ENCODE peak calls at places on chromosome 9, in ten cellular contexts. P is T follicular helper cell; A is kidney tubule cell; K is foreskin melanocyte; B is stimulated activated naive CD8-positive, alpha-beta T cell treated with anti-CD3 and anti-CD28 coated beads, Interleukin-15, Interleukin-2, amounts not matched to agents 100 U/mL and 50 U/mL, for 24 hours; F is stimulated activated CD4-positive, alpha-beta T cell treated with anti-CD3 and anti-CD28 coated beads, Interleukin-1b, Interleukin-23, amount 100 ng/mL, for 24 hours; Y is activated CD4-positive, alpha-beta memory T cell treated with anti-CD3 and anti-CD28 coated beads for 36 hours; N is EL; H is neural crest cell; U is fibroblast of the aortic adventitia. D is an unnamed sample.

GRCh38 chr9:107638922-107639321 is 149.4 kb upstream of the KLF4 start:
- DNase-seq in P (no peak), A (peak), K (peak), B (no peak), F (no peak), Y (no peak), N (peak), H (no peak), U (peak), D (no peak)

GRCh38 chr9:89021154-89021803 is 30.0 kb downstream of the S1PR3 start:
- DNase-seq in P (no peak), A (peak), K (no peak), B (no peak), F (no peak), Y (no peak), N (peak), H (no peak), U (peak), D (no peak)

GRCh38 chr9:86926130-86926529 is 21.2 kb downstream of the GAS1 start:
- DNase-seq in P (no peak), A (no peak), K (no peak), B (no peak), F (no peak), Y (no peak), N (peak), H (no peak), U (no peak), D (no peak)

GRCh38 chr9:71683598-71684235 is 84.6 kb downstream of the CEMIP2 start:
- DNase-seq in P (no peak), A (peak), K (peak), B (no peak), F (no peak), Y (no peak), N (peak), H (no peak), U (peak), D (no peak)

GRCh38 chr9:23117621-23118020 is 671.0 kb downstream of the DMRTA1 start:
- DNase-seq in P (no peak), A (peak), K (no peak), B (no peak), F (no peak), Y (no peak), N (peak), H (no peak), U (peak), D (no peak)

GRCh38 chr9:114671605-114672004 is 10.4 kb downstream of the TEX48 start:
- DNase-seq in P (no peak), A (no peak), K (no peak), B (no peak), F (no peak), Y (no peak), N (no peak), H (no peak), U (peak), D (no peak)

GRCh38 chr9:16121593-16121992 is 568.8 kb downstream of the CCDC171 start:
- DNase-seq in P (no peak), A (peak), K (no peak), B (no peak), F (no peak), Y (no peak), N (peak), H (no peak), U (no peak), D (no peak)

GRCh38 chr9:14096182-14096922 is 217.6 kb downstream of the NFIB start:
- DNase-seq in P (no peak), A (peak), K (peak), B (no peak), F (no peak), Y (no peak), N (peak), H (no peak), U (peak), D (peak)

GRCh38 chr9:133910855-133911514 is 81.1 kb downstream of the VAV2 start:
- DNase-seq in P (no peak), A (no peak), K (no peak), B (no peak), F (no peak), Y (no peak), N (no peak), H (no peak), U (no peak), D (no peak)

GRCh38 chr9:133708770-133709611 is 29.2 kb downstream of the SARDH start:
- DNase-seq in P (peak), A (peak), K (no peak), B (no peak), F (no peak), Y (peak), N (no peak), H (no peak), U (no peak), D (no peak)

GRCh38 chr9:127144670-127145458 is 22.4 kb upstream of the ANGPTL2 start:
- DNase-seq in P (no peak), A (no peak), K (no peak), B (no peak), F (no peak), Y (no peak), N (no peak), H (no peak), U (peak), D (no peak)

GRCh38 chr9:135921749-135922310 is 14.5 kb upstream of the CAMSAP1 start:
- DNase-seq in P (no peak), A (no peak), K (no peak), B (no peak), F (no peak), Y (no peak), N (no peak), H (no peak), U (no peak), D (no peak)

GRCh38 chr9:130213898-130214761 is 41.9 kb downstream of the NCS1 start:
- DNase-seq in P (no peak), A (no peak), K (peak), B (no peak), F (no peak), Y (no peak), N (no peak), H (peak), U (no peak), D (no peak)

GRCh38 chr9:87195306-87195705 is 248.0 kb upstream of the GAS1 start:
- DNase-seq in P (no peak), A (no peak), K (no peak), B (no peak), F (no peak), Y (no peak), N (peak), H (no peak), U (no peak), D (no peak)

GRCh38 chr9:121613009-121613766 is 38.2 kb upstream of the DAB2IP start:
- DNase-seq in P (no peak), A (peak), K (no peak), B (no peak), F (no peak), Y (no peak), N (no peak), H (no peak), U (no peak), D (no peak)

GRCh38 chr9:131960311-131960710 is 119.4 kb downstream of the MED27 start:
- DNase-seq in P (no peak), A (peak), K (no peak), B (no peak), F (no peak), Y (no peak), N (no peak), H (no peak), U (no peak), D (no peak)